ENCODE peak calls at places on chromosomes 7 and 10, in five cellular contexts. One of them, this sample, is unnamed. For H3K36me3, the result is how much of the 10 kb centered on the place peaks cover.

GRCh38 chr10:100816671-100817070 is 71.3 kb downstream of the PAX2 start:
- DNase-seq in BJ: no peak
- DNase-seq in ovary: no peak
- DNase-seq in colonic mucosa: no peak
- DNase-seq in thoracic aorta: no peak
- DNase-seq in this sample: no peak

GRCh38 chr7:37218956-37219355 is 229.7 kb downstream of the ELMO1 start:
- DNase-seq in BJ: no peak
- DNase-seq in ovary: no peak
- DNase-seq in colonic mucosa: no peak
- DNase-seq in thoracic aorta: no peak
- DNase-seq in this sample: no peak

GRCh38 chr7:70660154-70660818 is 471.7 kb upstream of the GALNT17 start:
- DNase-seq in BJ: no peak
- DNase-seq in ovary: no peak
- DNase-seq in colonic mucosa: no peak
- DNase-seq in thoracic aorta: no peak
- DNase-seq in this sample: no peak

GRCh38 chr7:121544726-121545125 is 148.6 kb upstream of the FAM3C start:
- DNase-seq in BJ: peak
- DNase-seq in ovary: no peak
- DNase-seq in colonic mucosa: no peak
- DNase-seq in thoracic aorta: no peak
- DNase-seq in this sample: peak

GRCh38 chr10:100909506-100910260 is 3.1 kb upstream of the SLF2 start:
- DNase-seq in BJ: no peak
- DNase-seq in ovary: no peak
- DNase-seq in colonic mucosa: no peak
- DNase-seq in thoracic aorta: no peak
- DNase-seq in this sample: no peak

GRCh38 chr10:10872035-10872673 is 145.5 kb upstream of the CELF2 start:
- DNase-seq in BJ: peak
- DNase-seq in ovary: no peak
- DNase-seq in colonic mucosa: no peak
- DNase-seq in thoracic aorta: no peak
- DNase-seq in this sample: peak

GRCh38 chr7:106279425-106280182 is 5.2 kb downstream of the NAMPT start:
- DNase-seq in BJ: no peak
- DNase-seq in ovary: no peak
- DNase-seq in colonic mucosa: no peak
- DNase-seq in thoracic aorta: no peak
- DNase-seq in this sample: no peak

GRCh38 chr7:138417103-138417695 is 42.9 kb upstream of the TRIM24 start:
- DNase-seq in BJ: no peak
- DNase-seq in ovary: no peak
- DNase-seq in colonic mucosa: no peak
- DNase-seq in thoracic aorta: no peak
- DNase-seq in this sample: no peak

GRCh38 chr10:102919992-102920736 is 2.1 kb downstream of the CNNM2 start:
- DNase-seq in BJ: no peak
- DNase-seq in ovary: no peak
- DNase-seq in colonic mucosa: no peak
- DNase-seq in thoracic aorta: no peak
- DNase-seq in this sample: no peak

GRCh38 chr7:119232091-119232490 is 1007.6 kb downstream of the ANKRD7 start:
- DNase-seq in BJ: no peak
- DNase-seq in ovary: no peak
- DNase-seq in colonic mucosa: no peak
- DNase-seq in thoracic aorta: no peak
- DNase-seq in this sample: no peak

GRCh38 chr10:19096674-19097073 is 48.1 kb downstream of the MALRD1 start:
- DNase-seq in BJ: no peak
- DNase-seq in ovary: no peak
- DNase-seq in colonic mucosa: no peak
- DNase-seq in thoracic aorta: no peak
- DNase-seq in this sample: no peak

GRCh38 chr10:31145986-31146385 is 114.3 kb upstream of the ZNF438 start:
- DNase-seq in BJ: no peak
- DNase-seq in ovary: no peak
- DNase-seq in colonic mucosa: no peak
- DNase-seq in thoracic aorta: no peak
- DNase-seq in this sample: no peak

GRCh38 chr10:93464826-93465388 is 17.2 kb downstream of the MYOF start:
- DNase-seq in BJ: no peak
- DNase-seq in ovary: no peak
- DNase-seq in colonic mucosa: no peak
- DNase-seq in thoracic aorta: no peak
- DNase-seq in this sample: peak

GRCh38 chr7:29284586-29285450 is 90.2 kb downstream of the CHN2 start:
- DNase-seq in BJ: no peak
- DNase-seq in ovary: no peak
- DNase-seq in colonic mucosa: no peak
- DNase-seq in thoracic aorta: no peak
- DNase-seq in this sample: no peak

GRCh38 chr7:13179011-13179574 is 491.7 kb downstream of the ARL4A start:
- DNase-seq in BJ: no peak
- DNase-seq in ovary: no peak
- DNase-seq in colonic mucosa: no peak
- DNase-seq in thoracic aorta: no peak
- DNase-seq in this sample: peak

GRCh38 chr7:150949564-150949963 is 28.6 kb downstream of the KCNH2 start:
- DNase-seq in BJ: no peak
- DNase-seq in ovary: no peak
- DNase-seq in colonic mucosa: no peak
- DNase-seq in thoracic aorta: no peak
- DNase-seq in this sample: no peak

GRCh38 chr10:75466016-75466415 is 34.6 kb downstream of the LRMDA start:
- DNase-seq in BJ: no peak
- DNase-seq in ovary: no peak
- DNase-seq in colonic mucosa: no peak
- DNase-seq in thoracic aorta: no peak
- DNase-seq in this sample: no peak

GRCh38 chr10:24834869-24835268 is 111.2 kb upstream of the ARHGAP21 start:
- DNase-seq in BJ: no peak
- DNase-seq in ovary: no peak
- DNase-seq in colonic mucosa: no peak
- DNase-seq in thoracic aorta: no peak
- DNase-seq in this sample: no peak

GRCh38 chr7:42661312-42661711 is 250.6 kb downstream of the C7orf25 start:
- DNase-seq in BJ: no peak
- DNase-seq in ovary: no peak
- DNase-seq in colonic mucosa: no peak
- DNase-seq in thoracic aorta: no peak
- DNase-seq in this sample: peak

GRCh38 chr7:134448359-134449229 is 10.3 kb downstream of the AKR1B1 start:
- DNase-seq in BJ: peak
- DNase-seq in ovary: no peak
- DNase-seq in colonic mucosa: no peak
- DNase-seq in thoracic aorta: no peak
- DNase-seq in this sample: peak

GRCh38 chr10:132178046-132178445 is 8.7 kb upstream of the DPYSL4 start:
- DNase-seq in BJ: no peak
- DNase-seq in ovary: no peak
- DNase-seq in colonic mucosa: no peak
- DNase-seq in thoracic aorta: no peak
- DNase-seq in this sample: no peak

GRCh38 chr10:91909178-91909677 is at the start of gene FGFBP3:
- DNase-seq in BJ: no peak
- DNase-seq in ovary: peak
- DNase-seq in colonic mucosa: peak
- DNase-seq in thoracic aorta: no peak
- DNase-seq in this sample: peak

GRCh38 chr10:132421377-132422168 is 24.6 kb downstream of the PWWP2B start:
- DNase-seq in BJ: no peak
- DNase-seq in ovary: peak
- DNase-seq in colonic mucosa: peak
- DNase-seq in thoracic aorta: peak
- DNase-seq in this sample: no peak

GRCh38 chr7:21568762-21569161 is 25.9 kb downstream of the DNAH11 start:
- DNase-seq in BJ: no peak
- DNase-seq in ovary: no peak
- DNase-seq in colonic mucosa: no peak
- DNase-seq in thoracic aorta: no peak
- DNase-seq in this sample: peak

GRCh38 chr10:101060951-101061813 is 607 bp upstream of the KAZALD1 start:
- DNase-seq in BJ: no peak
- DNase-seq in ovary: peak
- DNase-seq in colonic mucosa: peak
- DNase-seq in thoracic aorta: peak
- DNase-seq in this sample: no peak

GRCh38 chr10:18505719-18506118 is 145.7 kb downstream of the NSUN6 start:
- DNase-seq in BJ: no peak
- DNase-seq in ovary: no peak
- DNase-seq in colonic mucosa: no peak
- DNase-seq in thoracic aorta: no peak
- DNase-seq in this sample: no peak

GRCh38 chr7:127793582-127793981 is 141.6 kb downstream of the SND1 start:
- DNase-seq in BJ: no peak
- DNase-seq in ovary: no peak
- DNase-seq in colonic mucosa: no peak
- DNase-seq in thoracic aorta: no peak
- DNase-seq in this sample: no peak

GRCh38 chr7:44261239-44261638 is 60.5 kb downstream of the YKT6 start:
- DNase-seq in BJ: no peak
- DNase-seq in ovary: no peak
- DNase-seq in colonic mucosa: no peak
- DNase-seq in thoracic aorta: no peak
- DNase-seq in this sample: no peak

GRCh38 chr10:836782-837181 is 94.7 kb downstream of the LARP4B start:
- DNase-seq in BJ: no peak
- DNase-seq in ovary: no peak
- DNase-seq in colonic mucosa: no peak
- DNase-seq in thoracic aorta: no peak
- DNase-seq in this sample: no peak

GRCh38 chr10:75465110-75465509 is 33.7 kb downstream of the LRMDA start:
- DNase-seq in BJ: no peak
- DNase-seq in ovary: no peak
- DNase-seq in colonic mucosa: no peak
- DNase-seq in thoracic aorta: no peak
- DNase-seq in this sample: peak

GRCh38 chr10:117130346-117130745 is 7.7 kb downstream of the VAX1 start:
- DNase-seq in BJ: no peak
- DNase-seq in ovary: no peak
- DNase-seq in colonic mucosa: no peak
- DNase-seq in thoracic aorta: no peak
- DNase-seq in this sample: no peak

GRCh38 chr7:70698219-70698832 is 433.6 kb upstream of the GALNT17 start:
- DNase-seq in BJ: no peak
- DNase-seq in ovary: no peak
- DNase-seq in colonic mucosa: peak
- DNase-seq in thoracic aorta: no peak
- DNase-seq in this sample: peak

DNA sequence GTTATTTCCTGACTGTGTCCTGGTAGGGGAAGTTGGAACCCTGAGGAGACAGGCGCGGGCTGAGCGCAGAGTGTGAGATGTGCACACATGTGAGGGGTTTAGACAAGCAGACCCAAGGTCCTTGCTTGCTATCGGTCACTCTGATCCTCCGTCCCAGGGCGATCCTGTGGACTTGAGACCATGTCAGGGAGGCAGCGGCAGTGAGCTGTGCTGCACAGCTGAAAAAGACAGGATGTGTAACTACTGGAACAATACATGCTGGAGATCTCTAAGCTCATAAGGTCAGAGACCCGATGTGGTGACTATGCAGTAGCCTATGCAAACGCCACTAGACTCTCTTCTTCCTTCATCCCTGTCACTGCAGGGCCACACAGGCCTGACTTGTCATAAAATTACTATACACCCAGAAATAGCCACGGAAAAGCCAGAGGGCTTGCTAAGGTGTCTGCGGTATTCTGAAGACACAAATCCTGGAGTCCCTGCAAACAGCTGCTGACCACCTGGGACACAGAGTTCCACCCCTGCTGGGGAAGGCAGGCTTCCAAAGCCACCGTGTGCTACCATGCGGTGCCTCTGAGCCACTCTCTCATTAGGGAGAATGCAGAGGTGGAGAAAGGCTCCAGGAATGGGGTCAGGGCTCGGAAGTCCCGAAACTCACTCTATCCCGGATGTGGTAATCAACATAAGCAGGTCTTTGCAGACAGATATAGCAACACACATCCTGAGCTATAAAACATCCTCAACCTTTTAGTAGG is 91.1 kb upstream of the DDC start:
- DNase-seq in BJ: no peak
- DNase-seq in ovary: no peak
- DNase-seq in colonic mucosa: no peak
- DNase-seq in thoracic aorta: no peak
- DNase-seq in this sample: no peak
- H3K4me3 ChIP-seq in BJ: no peak
- H3K4me3 ChIP-seq in ovary: no peak
- H3K4me3 ChIP-seq in colonic mucosa: no peak
- H3K4me3 ChIP-seq in thoracic aorta: no peak
- H3K4me3 ChIP-seq in this sample: no peak

DNA sequence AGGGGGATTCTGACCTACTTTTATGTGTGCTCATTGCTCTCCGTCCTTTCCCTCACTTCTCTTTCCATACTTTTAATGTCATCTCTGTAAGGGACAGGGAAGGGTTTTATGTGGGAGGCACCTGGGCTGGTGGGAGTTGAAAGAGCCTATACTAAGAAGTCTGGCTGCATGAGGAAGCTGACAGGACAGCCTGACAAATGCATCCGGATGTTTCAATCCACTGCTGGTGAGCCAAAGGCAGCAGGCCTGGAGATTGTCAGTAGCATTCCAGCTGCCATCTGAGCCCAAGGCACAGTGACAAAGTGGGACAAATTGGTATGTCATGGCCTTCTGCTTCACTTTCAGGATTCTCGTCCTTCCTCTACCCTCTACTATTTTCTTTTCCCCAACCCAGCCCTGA is 218.4 kb downstream of the STK31 start:
- DNase-seq in BJ: no peak
- DNase-seq in ovary: no peak
- DNase-seq in colonic mucosa: no peak
- DNase-seq in thoracic aorta: no peak
- DNase-seq in this sample: no peak
- H3K36me3 ChIP-seq in BJ: under half
- H3K36me3 ChIP-seq in ovary: under half
- H3K36me3 ChIP-seq in colonic mucosa: under half
- H3K36me3 ChIP-seq in thoracic aorta: under half
- H3K36me3 ChIP-seq in this sample: under half

GRCh38 chr7:155069992-155070827 is at the start of gene HTR5A:
- DNase-seq in BJ: peak
- DNase-seq in ovary: peak
- DNase-seq in colonic mucosa: peak
- DNase-seq in thoracic aorta: no peak
- DNase-seq in this sample: peak
- TF ChIP-seq CTCF in BJ: no peak
- TF ChIP-seq CTCF in ovary: no peak
- TF ChIP-seq CTCF in colonic mucosa: no peak
- TF ChIP-seq CTCF in thoracic aorta: no peak
- TF ChIP-seq CTCF in this sample: no peak

DNA sequence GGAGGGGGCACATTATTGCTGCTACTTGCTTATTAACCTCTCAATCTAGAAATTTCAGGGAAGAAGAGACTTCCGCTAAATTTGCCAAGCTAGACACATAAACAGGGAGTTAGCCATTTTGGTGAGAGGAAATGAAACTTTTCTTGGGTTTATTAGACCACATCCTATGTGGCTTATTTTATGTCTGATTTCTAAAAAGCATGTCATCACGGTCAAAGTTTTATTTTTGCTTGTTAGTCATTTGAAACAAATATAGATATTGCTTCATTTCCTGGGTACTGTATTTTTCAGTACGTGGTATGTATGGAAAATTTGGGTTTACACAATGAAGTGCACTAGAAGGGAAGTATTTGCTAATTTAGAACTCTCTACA is 144.1 kb downstream of the TCF7L2 start:
- DNase-seq in BJ: no peak
- DNase-seq in ovary: no peak
- DNase-seq in colonic mucosa: no peak
- DNase-seq in thoracic aorta: no peak
- DNase-seq in this sample: peak
- H3K4me3 ChIP-seq in BJ: no peak
- H3K4me3 ChIP-seq in ovary: no peak
- H3K4me3 ChIP-seq in colonic mucosa: no peak
- H3K4me3 ChIP-seq in thoracic aorta: no peak
- H3K4me3 ChIP-seq in this sample: no peak

This sample was measured in bronchial epithelial cell.